ENCODE peak calls at places on chromosome 16, in ten cellular contexts. O is stimulated activated CD4-positive, alpha-beta T cell treated with anti-CD3 and anti-CD28 coated beads, Interleukin-1b, Interleukin-23, amount 100 ng/mL, for 24 hours; C is transverse colon; M is NCI-H1436; U is esophagus squamous epithelium; R is effector CD4-positive, alpha-beta T cell; B is posterior vena cava; H is endothelial cell; E is AG10803; W is activated CD8-positive, alpha-beta memory T cell treated with anti-CD3 and anti-CD28 coated beads for 4 hours. F is an unnamed sample.

GRCh38 chr16:86052926-86053325 is 154.0 kb downstream of the IRF8 start:
- DNase-seq in M (no peak), W (no peak), H (no peak), C (no peak), B (peak; percentile 57), E (no peak), U (no peak), O (no peak), R (no peak), F (no peak)

GRCh38 chr16:88628512-88628974 is 9.8 kb upstream of the IL17C start:
- DNase-seq in R (no peak), C (no peak), E (no peak), U (no peak), W (no peak), B (no peak), M (no peak), H (peak; percentile 79), O (no peak), F (no peak)

GRCh38 chr16:50611332-50611934 is 63.2 kb downstream of the NKD1 start:
- DNase-seq in R (no peak), H (no peak), C (no peak), M (no peak), B (no peak), E (peak; percentile 49), U (no peak), W (no peak), O (no peak), F (no peak)

GRCh38 chr16:79175286-79176057 is 425.1 kb downstream of the MAF start:
- DNase-seq in U (no peak), C (no peak), B (no peak), W (no peak), M (no peak), E (no peak), O (no peak), H (no peak), R (no peak), F (no peak)

GRCh38 chr16:70523621-70524405 is at the start of gene SF3B3:
- DNase-seq in B (peak; percentile 87), R (peak; percentile 68), M (peak; percentile 81), W (peak; percentile 43), C (peak; percentile 72), U (peak; percentile 34), O (peak; percentile 51), E (no peak), H (peak; percentile 50), F (peak; percentile 87)

GRCh38 chr16:58046936-58047335 is 21.4 kb downstream of the MMP15 start:
- DNase-seq in O (no peak), M (no peak), B (no peak), E (no peak), U (no peak), R (no peak), W (no peak), C (peak; percentile 45), H (no peak), F (no peak)

GRCh38 chr16:15777533-15778203 is 79.2 kb downstream of the MYH11 start:
- DNase-seq in R (no peak), B (no peak), U (no peak), M (peak; percentile 6), E (peak; percentile 31), O (no peak), W (no peak), H (peak; percentile 47), C (no peak), F (no peak)

GRCh38 chr16:57903656-57904055 is 67.3 kb downstream of the CNGB1 start:
- DNase-seq in B (no peak), U (no peak), R (no peak), H (no peak), E (no peak), O (no peak), C (peak; percentile 30), M (no peak), W (no peak), F (no peak)

GRCh38 chr16:63806794-63807506 is 1314.9 kb downstream of the CDH11 start:
- DNase-seq in M (no peak), W (no peak), E (no peak), R (no peak), U (no peak), H (no peak), C (no peak), B (no peak), O (no peak), F (no peak)

GRCh38 chr16:50635505-50636392 is 45.4 kb downstream of the SNX20 start:
- DNase-seq in M (no peak), C (no peak), H (no peak), E (no peak), B (no peak), U (no peak), O (no peak), R (no peak), W (no peak), F (no peak)

GRCh38 chr16:53984936-53985335 is 281.0 kb downstream of the FTO start:
- DNase-seq in M (no peak), O (no peak), C (no peak), E (no peak), W (no peak), U (no peak), R (no peak), B (no peak), H (no peak), F (no peak)

GRCh38 chr16:62711797-62712196 is 675.6 kb upstream of the CDH8 start:
- DNase-seq in O (no peak), C (no peak), E (no peak), W (no peak), B (no peak), U (no peak), M (no peak), R (no peak), H (no peak), F (no peak)

GRCh38 chr16:81711609-81712329 is 67.3 kb upstream of the PLCG2 start:
- DNase-seq in O (no peak), H (no peak), B (peak; percentile 91), W (no peak), U (no peak), C (peak; percentile 41), M (no peak), E (peak; percentile 92), R (no peak), F (no peak)

GRCh38 chr16:31064882-31065461 is 9.1 kb downstream of the ZNF668 start:
- DNase-seq in B (no peak), C (no peak), U (no peak), O (no peak), R (no peak), E (peak; percentile 97), M (no peak), H (no peak), W (no peak), F (no peak)

GRCh38 chr16:80778707-80779106 is 25.7 kb downstream of the CDYL2 start:
- DNase-seq in M (no peak), O (no peak), B (no peak), W (no peak), R (no peak), E (no peak), U (no peak), C (no peak), H (no peak), F (no peak)

GRCh38 chr16:49643429-49644142 is 212.3 kb downstream of the ZNF423 start:
- DNase-seq in B (peak; percentile 79), W (no peak), C (no peak), H (no peak), E (peak; percentile 73), R (no peak), M (no peak), O (no peak), U (no peak), F (no peak)

GRCh38 chr16:49929606-49930005 is 73.7 kb upstream of the ZNF423 start:
- DNase-seq in R (no peak), C (no peak), M (no peak), W (no peak), U (no peak), E (no peak), H (no peak), O (no peak), B (no peak), F (no peak)

GRCh38 chr16:67166035-67166882 is 1.7 kb downstream of the HSF4 start:
- DNase-seq in W (no peak), C (no peak), M (no peak), E (no peak), U (no peak), O (no peak), H (no peak), B (no peak), R (no peak), F (no peak)

GRCh38 chr16:60203525-60204124 is 1469.5 kb upstream of the GOT2 start:
- DNase-seq in U (no peak), O (no peak), E (peak; percentile 31), C (no peak), M (no peak), W (no peak), B (no peak), H (peak; percentile 9), R (no peak), F (no peak)

GRCh38 chr16:3837851-3838564 is 42.5 kb downstream of the CREBBP start:
- DNase-seq in U (no peak), H (no peak), E (no peak), M (no peak), O (no peak), R (no peak), W (no peak), B (no peak), C (no peak), F (no peak)

GRCh38 chr16:49828545-49829267 is 27.2 kb downstream of the ZNF423 start:
- DNase-seq in H (no peak), R (no peak), E (no peak), C (no peak), W (no peak), B (no peak), U (no peak), O (no peak), M (no peak), F (no peak)

GRCh38 chr16:77782694-77783093 is 5.7 kb upstream of the VAT1L start:
- DNase-seq in R (no peak), O (no peak), C (no peak), M (no peak), B (no peak), H (no peak), W (no peak), U (no peak), E (no peak), F (no peak)

GRCh38 chr16:86536621-86537020 is 18.4 kb downstream of the MTHFSD start:
- DNase-seq in H (no peak), C (no peak), W (no peak), B (peak; percentile 64), R (no peak), U (no peak), M (no peak), E (no peak), O (no peak), F (no peak)

GRCh38 chr16:49785970-49786369 is 69.9 kb downstream of the ZNF423 start:
- DNase-seq in O (no peak), E (no peak), R (no peak), H (no peak), C (no peak), B (no peak), U (no peak), M (no peak), W (no peak), F (no peak)

GRCh38 chr16:66587881-66588600 is 8.8 kb downstream of the CMTM2 start:
- DNase-seq in U (no peak), W (no peak), R (no peak), M (no peak), E (no peak), B (no peak), H (no peak), O (no peak), C (no peak), F (no peak)

GRCh38 chr16:67326472-67327309 is at the start of the genes KCTD19 and LRRC36:
- DNase-seq in B (peak; percentile 86), O (peak; percentile 67), C (peak; percentile 85), W (peak; percentile 45), M (peak; percentile 82), U (no peak), H (peak; percentile 99), E (no peak), R (peak; percentile 13), F (no peak)

GRCh38 chr16:31181102-31181830 is 1.3 kb downstream of the FUS start:
- DNase-seq in W (no peak), H (peak; percentile 61), C (peak; percentile 38), O (no peak), B (peak; percentile 85), R (no peak), E (no peak), U (no peak), M (no peak), F (no peak)

GRCh38 chr16:935684-936083 is 35.1 kb downstream of the LMF1 start:
- DNase-seq in M (no peak), E (no peak), R (no peak), W (no peak), H (no peak), O (no peak), U (no peak), C (no peak), B (no peak), F (no peak)

F was measured in vagina.